ENCODE peak calls at places on chromosomes 11 and 22, in ten cellular contexts. W, S, L, Z, J, C, N, O, X and B are unnamed samples.

GRCh38 chr11:72221386-72221785 is 3.2 kb upstream of the INPPL1 start:
- DNase-seq in N (no peak), S (no peak), C (no peak), X (no peak), W (no peak), Z (no peak), L (no peak), J (no peak), O (no peak), B (no peak)

GRCh38 chr11:111324277-111324720 is 26.0 kb downstream of the POU2AF3 start:
- DNase-seq in O (no peak), N (no peak), C (no peak), L (no peak), S (no peak), J (peak), W (no peak), Z (no peak), X (no peak), B (no peak)

GRCh38 chr22:35558031-35558430 is 17.4 kb downstream of the RASD2 start:
- DNase-seq in Z (no peak), L (no peak), X (no peak), C (no peak), J (no peak), S (no peak), N (no peak), W (no peak), O (no peak), B (no peak)

GRCh38 chr11:118910309-118911112 is 15.2 kb downstream of the BCL9L start:
- DNase-seq in L (peak), Z (no peak), C (peak), S (peak), X (peak), W (peak), O (peak), N (peak), J (peak), B (peak)

GRCh38 chr11:32071811-32072210 is 19.1 kb upstream of the RCN1 start:
- DNase-seq in S (no peak), L (no peak), X (no peak), W (no peak), N (no peak), O (no peak), J (peak), Z (no peak), C (no peak), B (peak)

GRCh38 chr11:2108675-2109481 is 30.3 kb downstream of the IGF2 start:
- DNase-seq in L (no peak), N (no peak), S (peak), C (no peak), Z (no peak), J (no peak), W (peak), X (no peak), O (no peak), B (no peak)

GRCh38 chr11:70661763-70662501 is 263.6 kb downstream of the CTTN start:
- DNase-seq in S (no peak), X (no peak), Z (no peak), W (no peak), J (no peak), L (no peak), O (no peak), N (no peak), C (peak), B (no peak)

GRCh38 chr11:20444537-20444936 is 57.0 kb downstream of the PRMT3 start:
- DNase-seq in J (peak), S (no peak), O (no peak), Z (no peak), L (no peak), C (no peak), X (no peak), W (no peak), N (no peak), B (no peak)

GRCh38 chr11:113874096-113874919 is 1.1 kb downstream of the USP28 start:
- DNase-seq in Z (no peak), L (no peak), O (no peak), X (no peak), J (peak), N (no peak), W (no peak), C (no peak), S (no peak), B (no peak)

GRCh38 chr11:123103326-123103980 is 41.5 kb upstream of the HSPA8 start:
- DNase-seq in J (peak), L (peak), C (no peak), X (no peak), O (peak), N (no peak), S (no peak), W (no peak), Z (peak), B (peak)

GRCh38 chr11:15123849-15124248 is 9.1 kb downstream of the INSC start:
- DNase-seq in O (no peak), W (no peak), Z (no peak), N (no peak), C (no peak), S (no peak), J (peak), L (no peak), X (no peak), B (no peak)

GRCh38 chr11:70371241-70371640 is 27.1 kb upstream of the CTTN start:
- DNase-seq in Z (no peak), N (no peak), W (no peak), L (no peak), X (no peak), S (no peak), J (peak), C (no peak), O (no peak), B (no peak)

GRCh38 chr11:132051704-132052103 is 681.3 kb downstream of the NTM start:
- DNase-seq in Z (no peak), S (no peak), J (no peak), X (no peak), L (no peak), C (no peak), W (no peak), N (no peak), O (no peak), B (no peak)

GRCh38 chr22:46063861-46064235 is 86.5 kb upstream of the PPARA start:
- DNase-seq in X (peak), O (peak), S (peak), J (no peak), L (peak), W (no peak), C (no peak), N (no peak), Z (no peak), B (no peak)

GRCh38 chr22:21865041-21865440 is 2.4 kb downstream of the MAPK1 start:
- DNase-seq in W (no peak), X (peak), N (no peak), O (no peak), C (no peak), Z (peak), S (no peak), J (peak), L (no peak), B (no peak)

GRCh38 chr22:31104869-31105268 is 2.5 kb downstream of the SELENOM start:
- DNase-seq in Z (no peak), X (no peak), W (no peak), S (peak), L (no peak), O (no peak), J (no peak), C (peak), N (no peak), B (no peak)

GRCh38 chr22:39290724-39291161 is 28.7 kb downstream of the RPL3 start:
- DNase-seq in J (peak), O (no peak), X (peak), W (no peak), C (peak), N (no peak), Z (no peak), L (peak), S (no peak), B (peak)

GRCh38 chr11:64745219-64745522 is 1.2 kb upstream of the RASGRP2 start:
- DNase-seq in N (peak), W (peak), O (peak), C (no peak), J (no peak), S (peak), L (peak), Z (no peak), X (peak), B (no peak)

GRCh38 chr11:108616549-108616948 is 23.0 kb upstream of the EXPH5 start:
- DNase-seq in O (no peak), Z (no peak), C (no peak), S (no peak), J (peak), X (no peak), N (no peak), W (no peak), L (no peak), B (peak)

GRCh38 chr11:121651267-121651625 is 198.5 kb upstream of the SORL1-AS1 start:
- DNase-seq in W (no peak), L (no peak), C (no peak), X (no peak), O (no peak), Z (no peak), J (no peak), N (no peak), S (no peak), B (no peak)
- TF ChIP-seq CTCF in W (no peak), L (no peak), C (no peak), X (no peak), O (no peak), Z (no peak), J (no peak), N (no peak), S (no peak), B (no peak)

GRCh38 chr11:131037873-131038272 is 121.6 kb upstream of the SNX19 start:
- DNase-seq in C (no peak), S (no peak), J (no peak), O (no peak), N (no peak), L (no peak), X (no peak), Z (no peak), W (no peak), B (no peak)
- TF ChIP-seq CTCF in C (no peak), S (no peak), J (no peak), O (no peak), N (no peak), L (no peak), X (no peak), Z (no peak), W (no peak), B (no peak)

GRCh38 chr11:40425168-40425567 is 1034.3 kb downstream of the LRRC4C start:
- DNase-seq in O (no peak), C (no peak), S (no peak), N (no peak), X (no peak), Z (no peak), J (no peak), L (no peak), W (no peak), B (no peak)
- TF ChIP-seq CTCF in O (no peak), C (no peak), S (no peak), N (no peak), X (no peak), Z (no peak), J (no peak), L (no peak), W (no peak), B (no peak)

GRCh38 chr22:49991907-49992533 is 20.5 kb downstream of the IL17REL start:
- DNase-seq in C (no peak), O (no peak), S (no peak), N (no peak), X (no peak), J (no peak), Z (no peak), W (no peak), L (no peak), B (no peak)

GRCh38 chr22:49994361-49995058 is 18.1 kb downstream of the IL17REL start:
- DNase-seq in Z (no peak), L (no peak), W (peak), J (no peak), S (no peak), N (no peak), X (no peak), C (no peak), O (peak), B (no peak)

GRCh38 chr22:49992921-49993648 is 19.5 kb downstream of the IL17REL start:
- DNase-seq in L (peak), C (no peak), Z (peak), S (peak), J (peak), W (peak), X (peak), N (peak), O (peak), B (peak)

GRCh38 chr22:49995059-49995412 is 17.5 kb downstream of the IL17REL start:
- DNase-seq in L (no peak), S (no peak), X (no peak), C (no peak), J (no peak), O (peak), W (no peak), N (no peak), Z (no peak), B (no peak)

GRCh38 chr22:49993649-49994360 is 18.8 kb downstream of the IL17REL start:
- DNase-seq in C (no peak), Z (no peak), J (no peak), N (no peak), L (no peak), O (no peak), S (no peak), W (peak), X (no peak), B (no peak)
- TF ChIP-seq CTCF in C (no peak), Z (no peak), J (no peak), N (no peak), L (peak), O (no peak), S (no peak), W (peak), X (no peak), B (no peak)

GRCh38 chr11:115238802-115239201 is 265.4 kb downstream of the CADM1 start:
- DNase-seq in X (no peak), J (peak), S (no peak), C (no peak), W (no peak), Z (no peak), L (no peak), O (no peak), N (no peak), B (no peak)
- TF ChIP-seq CTCF in X (no peak), J (no peak), S (no peak), C (no peak), W (no peak), Z (no peak), L (no peak), O (no peak), N (no peak), B (no peak)